ENCODE peak calls at places on chromosomes 13 and 19, in six cellular contexts. One of them, this sample, is unnamed. For H3K36me3, the result is how much of the 10 kb centered on the place peaks cover.

GRCh38 chr19:54456423-54457373 is 6.9 kb downstream of the LENG9 start:
- DNase-seq in mesenchymal stem cell: no peak
- DNase-seq in IMR-90: no peak
- DNase-seq in trophoblast cell: no peak
- DNase-seq in H1: no peak
- DNase-seq in neuronal stem cell: no peak
- DNase-seq in this sample: no peak

GRCh38 chr13:20399961-20400360 is 125.7 kb downstream of the CRYL1 start:
- DNase-seq in neuronal stem cell: no peak
- DNase-seq in H1: no peak
- DNase-seq in IMR-90: no peak
- DNase-seq in trophoblast cell: no peak
- DNase-seq in mesenchymal stem cell: no peak
- DNase-seq in this sample: no peak

GRCh38 chr13:96958286-96958891 is 35.9 kb downstream of the OXGR1 start:
- DNase-seq in IMR-90: peak
- DNase-seq in mesenchymal stem cell: peak
- DNase-seq in H1: no peak
- DNase-seq in trophoblast cell: peak
- DNase-seq in neuronal stem cell: peak
- DNase-seq in this sample: peak

GRCh38 chr13:74886496-74886895 is 595.5 kb downstream of the TBC1D4 start:
- DNase-seq in IMR-90: peak
- DNase-seq in trophoblast cell: no peak
- DNase-seq in neuronal stem cell: no peak
- DNase-seq in H1: no peak
- DNase-seq in mesenchymal stem cell: peak
- DNase-seq in this sample: no peak

GRCh38 chr13:75836441-75836840 is 200.3 kb downstream of the LMO7 start:
- DNase-seq in IMR-90: no peak
- DNase-seq in neuronal stem cell: no peak
- DNase-seq in H1: no peak
- DNase-seq in trophoblast cell: peak
- DNase-seq in mesenchymal stem cell: no peak
- DNase-seq in this sample: no peak

GRCh38 chr13:40271511-40271910 is 394.9 kb downstream of the FOXO1 start:
- DNase-seq in H1: no peak
- DNase-seq in trophoblast cell: no peak
- DNase-seq in neuronal stem cell: no peak
- DNase-seq in IMR-90: no peak
- DNase-seq in mesenchymal stem cell: no peak
- DNase-seq in this sample: no peak

GRCh38 chr13:25249001-25249543 is 38.2 kb downstream of the MTMR6 start:
- DNase-seq in H1: no peak
- DNase-seq in neuronal stem cell: no peak
- DNase-seq in trophoblast cell: no peak
- DNase-seq in IMR-90: peak
- DNase-seq in mesenchymal stem cell: peak
- DNase-seq in this sample: peak

GRCh38 chr19:3521104-3521445 is 15.0 kb downstream of the FZR1 start:
- DNase-seq in neuronal stem cell: no peak
- DNase-seq in H1: no peak
- DNase-seq in trophoblast cell: no peak
- DNase-seq in IMR-90: no peak
- DNase-seq in mesenchymal stem cell: no peak
- DNase-seq in this sample: no peak

GRCh38 chr13:113669231-113669870 is 2.3 kb downstream of the GRK1 start:
- DNase-seq in H1: no peak
- DNase-seq in trophoblast cell: no peak
- DNase-seq in neuronal stem cell: no peak
- DNase-seq in mesenchymal stem cell: no peak
- DNase-seq in IMR-90: no peak
- DNase-seq in this sample: no peak

GRCh38 chr13:93915269-93915809 is 564.1 kb downstream of the DCT start:
- DNase-seq in mesenchymal stem cell: peak
- DNase-seq in neuronal stem cell: no peak
- DNase-seq in IMR-90: peak
- DNase-seq in H1: no peak
- DNase-seq in trophoblast cell: no peak
- DNase-seq in this sample: no peak

GRCh38 chr19:46295401-46296308 is 1.2 kb upstream of the HIF3A start:
- DNase-seq in H1: no peak
- DNase-seq in mesenchymal stem cell: no peak
- DNase-seq in neuronal stem cell: no peak
- DNase-seq in IMR-90: no peak
- DNase-seq in trophoblast cell: no peak
- DNase-seq in this sample: no peak

GRCh38 chr13:32883501-32883900 is 132.7 kb upstream of the KL start:
- DNase-seq in trophoblast cell: no peak
- DNase-seq in mesenchymal stem cell: no peak
- DNase-seq in IMR-90: peak
- DNase-seq in H1: no peak
- DNase-seq in neuronal stem cell: no peak
- DNase-seq in this sample: no peak

GRCh38 chr19:4557186-4557970 is 2.1 kb downstream of the SEMA6B start:
- DNase-seq in H1: no peak
- DNase-seq in mesenchymal stem cell: no peak
- DNase-seq in neuronal stem cell: no peak
- DNase-seq in trophoblast cell: no peak
- DNase-seq in IMR-90: no peak
- DNase-seq in this sample: peak

GRCh38 chr13:110149036-110149435 is 157.9 kb downstream of the COL4A1 start:
- DNase-seq in neuronal stem cell: no peak
- DNase-seq in mesenchymal stem cell: no peak
- DNase-seq in H1: no peak
- DNase-seq in trophoblast cell: no peak
- DNase-seq in IMR-90: no peak
- DNase-seq in this sample: no peak

GRCh38 chr19:55687281-55688172 is 12.5 kb downstream of the EPN1 start:
- DNase-seq in neuronal stem cell: no peak
- DNase-seq in IMR-90: no peak
- DNase-seq in H1: no peak
- DNase-seq in mesenchymal stem cell: no peak
- DNase-seq in trophoblast cell: no peak
- DNase-seq in this sample: no peak

GRCh38 chr13:111893071-111893606 is 173.8 kb upstream of the SOX1 start:
- DNase-seq in H1: peak
- DNase-seq in neuronal stem cell: peak
- DNase-seq in IMR-90: no peak
- DNase-seq in mesenchymal stem cell: peak
- DNase-seq in trophoblast cell: no peak
- DNase-seq in this sample: peak

GRCh38 chr19:16066611-16067104 is 9.6 kb upstream of the TPM4 start:
- DNase-seq in neuronal stem cell: no peak
- DNase-seq in trophoblast cell: peak
- DNase-seq in mesenchymal stem cell: no peak
- DNase-seq in H1: no peak
- DNase-seq in IMR-90: peak
- DNase-seq in this sample: no peak

GRCh38 chr13:74931698-74932433 is 550.1 kb downstream of the TBC1D4 start:
- DNase-seq in IMR-90: no peak
- DNase-seq in H1: no peak
- DNase-seq in neuronal stem cell: no peak
- DNase-seq in trophoblast cell: no peak
- DNase-seq in mesenchymal stem cell: no peak
- DNase-seq in this sample: no peak

GRCh38 chr19:56253737-56254136 is 18.8 kb upstream of the EDDM13 start:
- DNase-seq in trophoblast cell: no peak
- DNase-seq in IMR-90: peak
- DNase-seq in mesenchymal stem cell: peak
- DNase-seq in H1: no peak
- DNase-seq in neuronal stem cell: no peak
- DNase-seq in this sample: peak

GRCh38 chr13:30656178-30656577 is 38.5 kb downstream of the USPL1 start:
- DNase-seq in neuronal stem cell: no peak
- DNase-seq in IMR-90: no peak
- DNase-seq in trophoblast cell: no peak
- DNase-seq in H1: no peak
- DNase-seq in mesenchymal stem cell: no peak
- DNase-seq in this sample: no peak

GRCh38 chr13:113863511-113864302 is at the start of gene GAS6:
- DNase-seq in mesenchymal stem cell: peak
- DNase-seq in trophoblast cell: no peak
- DNase-seq in IMR-90: no peak
- DNase-seq in neuronal stem cell: peak
- DNase-seq in H1: no peak
- DNase-seq in this sample: peak

GRCh38 chr19:46515879-46516350 is 20.2 kb upstream of the PNMA8B start:
- DNase-seq in neuronal stem cell: no peak
- DNase-seq in mesenchymal stem cell: peak
- DNase-seq in trophoblast cell: no peak
- DNase-seq in H1: no peak
- DNase-seq in IMR-90: peak
- DNase-seq in this sample: peak

GRCh38 chr13:30111810-30112209 is 195.5 kb downstream of the KATNAL1 start:
- DNase-seq in neuronal stem cell: no peak
- DNase-seq in mesenchymal stem cell: peak
- DNase-seq in trophoblast cell: no peak
- DNase-seq in H1: no peak
- DNase-seq in IMR-90: no peak
- DNase-seq in this sample: peak

GRCh38 chr13:42747399-42747873 is 33.9 kb upstream of the FAM216B start:
- DNase-seq in H1: no peak
- DNase-seq in neuronal stem cell: no peak
- DNase-seq in mesenchymal stem cell: peak
- DNase-seq in trophoblast cell: peak
- DNase-seq in IMR-90: peak
- DNase-seq in this sample: peak

GRCh38 chr19:30555788-30556110 is 183.6 kb downstream of the ZNF536 start:
- DNase-seq in mesenchymal stem cell: no peak
- DNase-seq in H1: no peak
- DNase-seq in neuronal stem cell: no peak
- DNase-seq in IMR-90: no peak
- DNase-seq in trophoblast cell: no peak
- DNase-seq in this sample: no peak

GRCh38 chr19:7598180-7598579 is 2.5 kb downstream of the CAMSAP3 start:
- DNase-seq in mesenchymal stem cell: no peak
- DNase-seq in trophoblast cell: no peak
- DNase-seq in H1: no peak
- DNase-seq in neuronal stem cell: no peak
- DNase-seq in IMR-90: no peak
- DNase-seq in this sample: no peak

GRCh38 chr19:7600721-7601120 is 5.1 kb downstream of the CAMSAP3 start:
- DNase-seq in H1: no peak
- DNase-seq in neuronal stem cell: no peak
- DNase-seq in IMR-90: no peak
- DNase-seq in mesenchymal stem cell: no peak
- DNase-seq in trophoblast cell: no peak
- DNase-seq in this sample: no peak

GRCh38 chr19:7595466-7596133 is at the start of gene CAMSAP3:
- DNase-seq in neuronal stem cell: peak
- DNase-seq in IMR-90: no peak
- DNase-seq in H1: peak
- DNase-seq in mesenchymal stem cell: no peak
- DNase-seq in trophoblast cell: peak
- DNase-seq in this sample: peak

GRCh38 chr19:7596191-7596937 is 701 bp downstream of the CAMSAP3 start:
- DNase-seq in H1: no peak
- DNase-seq in mesenchymal stem cell: no peak
- DNase-seq in neuronal stem cell: no peak
- DNase-seq in trophoblast cell: no peak
- DNase-seq in IMR-90: no peak
- DNase-seq in this sample: no peak

DNA sequence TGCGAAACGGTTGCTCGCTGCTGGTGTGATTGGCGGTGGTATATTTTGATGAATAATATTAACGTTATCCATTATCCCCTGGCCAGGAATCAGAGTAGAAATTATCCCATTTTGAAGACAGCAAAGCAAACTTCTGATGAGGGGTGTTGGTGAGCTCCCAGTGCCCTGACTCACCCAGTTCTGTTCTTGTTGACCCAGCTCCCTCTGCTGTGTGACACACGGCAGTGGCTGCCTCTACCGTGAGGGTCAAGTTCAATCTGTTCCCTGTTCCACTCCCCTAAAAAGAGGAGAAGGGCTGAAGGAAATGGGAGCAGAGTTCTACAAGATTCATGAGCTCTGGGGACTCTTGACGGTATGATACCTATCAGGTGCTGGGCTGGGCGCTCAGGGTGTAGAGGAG is 2.0 kb downstream of the CAMSAP3 start:
- DNase-seq in trophoblast cell: no peak
- DNase-seq in IMR-90: no peak
- DNase-seq in H1: no peak
- DNase-seq in neuronal stem cell: no peak
- DNase-seq in mesenchymal stem cell: no peak
- DNase-seq in this sample: peak
- H3K23ac ChIP-seq in trophoblast cell: no peak
- H3K23ac ChIP-seq in IMR-90: no peak
- H3K23ac ChIP-seq in H1: no peak
- H3K23ac ChIP-seq in neuronal stem cell: no peak
- H3K23ac ChIP-seq in mesenchymal stem cell: no peak
- H3K23ac ChIP-seq in this sample: no peak

DNA sequence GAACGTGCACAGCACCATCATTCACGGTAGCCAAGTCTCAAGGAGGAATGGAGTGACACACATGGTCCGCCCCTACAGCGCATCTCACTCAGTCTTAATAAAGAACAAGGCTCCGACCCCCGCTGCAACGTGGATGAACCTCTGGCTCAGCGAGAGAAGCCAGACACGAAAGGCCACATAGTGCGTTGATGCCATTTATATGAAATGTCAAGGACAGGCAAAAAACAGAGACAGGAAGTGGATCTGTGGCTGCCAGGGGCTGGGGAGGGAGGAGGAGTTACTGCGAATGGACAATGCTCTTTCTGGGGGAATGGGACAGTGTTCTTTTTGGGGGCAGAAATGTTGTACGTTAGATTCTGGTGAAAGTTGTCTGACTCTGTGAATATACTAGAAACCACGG is 7.7 kb downstream of the CAPS start:
- DNase-seq in neuronal stem cell: no peak
- DNase-seq in mesenchymal stem cell: no peak
- DNase-seq in IMR-90: no peak
- DNase-seq in H1: no peak
- DNase-seq in trophoblast cell: no peak
- DNase-seq in this sample: no peak
- H3K36me3 ChIP-seq in neuronal stem cell: half or more
- H3K36me3 ChIP-seq in mesenchymal stem cell: half or more
- H3K36me3 ChIP-seq in IMR-90: half or more
- H3K36me3 ChIP-seq in H1: under half
- H3K36me3 ChIP-seq in trophoblast cell: half or more
- H3K36me3 ChIP-seq in this sample: under half

DNA sequence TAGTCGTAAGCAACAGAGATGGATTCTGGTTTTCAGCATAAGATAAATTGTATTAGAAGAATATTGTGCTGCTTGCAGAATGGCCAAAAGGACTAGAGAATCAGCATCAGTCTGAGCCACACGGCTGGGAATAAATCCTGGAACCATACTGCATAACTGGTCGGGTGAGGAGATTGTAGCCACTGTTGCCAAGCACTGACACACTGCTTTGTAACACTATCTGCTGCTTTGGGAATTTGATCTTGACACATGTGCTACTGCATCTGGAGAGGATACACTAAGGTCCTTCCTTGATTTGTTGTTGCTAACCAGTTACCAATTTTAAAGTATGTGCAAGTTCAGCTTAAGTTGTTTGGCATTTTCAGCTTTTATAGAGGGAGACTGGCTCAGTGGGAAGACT is 1.9 kb downstream of the HNRNPA1L2 start:
- DNase-seq in mesenchymal stem cell: no peak
- DNase-seq in H1: no peak
- DNase-seq in IMR-90: peak
- DNase-seq in neuronal stem cell: no peak
- DNase-seq in trophoblast cell: no peak
- DNase-seq in this sample: no peak
- H3K23ac ChIP-seq in mesenchymal stem cell: no peak
- H3K23ac ChIP-seq in H1: peak
- H3K23ac ChIP-seq in IMR-90: no peak
- H3K23ac ChIP-seq in neuronal stem cell: no peak
- H3K23ac ChIP-seq in trophoblast cell: no peak
- H3K23ac ChIP-seq in this sample: no peak

GRCh38 chr19:39412867-39413268 is 399 bp downstream of the PLEKHG2 start:
- DNase-seq in mesenchymal stem cell: no peak
- DNase-seq in trophoblast cell: no peak
- DNase-seq in neuronal stem cell: no peak
- DNase-seq in IMR-90: no peak
- DNase-seq in H1: no peak
- DNase-seq in this sample: no peak
- H3K36me3 ChIP-seq in mesenchymal stem cell: under half
- H3K36me3 ChIP-seq in trophoblast cell: under half
- H3K36me3 ChIP-seq in neuronal stem cell: under half
- H3K36me3 ChIP-seq in IMR-90: under half
- H3K36me3 ChIP-seq in H1: under half
- H3K36me3 ChIP-seq in this sample: under half

This sample was measured in mesendoderm.